ENCODE peak calls at places on chromosome 1, in eight cellular contexts. Y is AG04450, E is NB4, P is gastrocnemius medialis, S is OCI-LY7, W is right lobe of liver, N is lung, Z is stomach. O is an unnamed sample.

GRCh38 chr1:224565186-224565585 is 50.9 kb upstream of the CNIH3 start:
- DNase-seq in Y (peak), E (peak), P (peak), S (no peak), W (no peak), N (no peak), Z (no peak), O (no peak)

GRCh38 chr1:47942238-47942629 is 55.0 kb downstream of the TRABD2B start:
- DNase-seq in Y (no peak), E (no peak), P (no peak), S (no peak), W (no peak), N (no peak), Z (no peak), O (no peak)

GRCh38 chr1:2229032-2229920 is 1.2 kb downstream of the SKI start:
- DNase-seq in Y (no peak), E (peak), P (peak), S (peak), W (peak), N (peak), Z (peak), O (peak)

GRCh38 chr1:150995896-150996295 is 10.8 kb downstream of the MINDY1 start:
- DNase-seq in Y (no peak), E (no peak), P (peak), S (no peak), W (peak), N (no peak), Z (peak), O (peak)

GRCh38 chr1:231194476-231194842 is 32.6 kb downstream of the TRIM67 start:
- DNase-seq in Y (no peak), E (no peak), P (no peak), S (no peak), W (no peak), N (no peak), Z (no peak), O (no peak)

GRCh38 chr1:31583995-31584868 is 7.9 kb downstream of the TINAGL1 start:
- DNase-seq in Y (no peak), E (no peak), P (peak), S (no peak), W (peak), N (peak), Z (peak), O (no peak)

GRCh38 chr1:229440821-229441537 is 7.1 kb upstream of the ACTA1 start:
- DNase-seq in Y (peak), E (no peak), P (no peak), S (no peak), W (no peak), N (no peak), Z (no peak), O (peak)

GRCh38 chr1:21816602-21817302 is 4.7 kb downstream of the LDLRAD2 start:
- DNase-seq in Y (peak), E (no peak), P (no peak), S (no peak), W (no peak), N (no peak), Z (no peak), O (no peak)

GRCh38 chr1:203120325-203121138 is 7.0 kb upstream of the ADORA1 start:
- DNase-seq in Y (no peak), E (peak), P (no peak), S (no peak), W (no peak), N (no peak), Z (no peak), O (no peak)

GRCh38 chr1:36093919-36094318 is 5.2 kb downstream of the ADPRS start:
- DNase-seq in Y (no peak), E (no peak), P (no peak), S (no peak), W (no peak), N (no peak), Z (no peak), O (no peak)

GRCh38 chr1:248810727-248811513 is 14.8 kb downstream of the SH3BP5L start:
- DNase-seq in Y (no peak), E (peak), P (peak), S (no peak), W (no peak), N (no peak), Z (peak), O (no peak)

GRCh38 chr1:52190500-52191252 is 48.8 kb downstream of the ZFYVE9 start:
- DNase-seq in Y (no peak), E (no peak), P (no peak), S (no peak), W (no peak), N (no peak), Z (no peak), O (peak)

GRCh38 chr1:39438002-39438401 is 53.4 kb upstream of the BMP8A start:
- DNase-seq in Y (no peak), E (no peak), P (no peak), S (no peak), W (no peak), N (no peak), Z (no peak), O (no peak)

GRCh38 chr1:112911506-112911905 is 44.5 kb downstream of the SLC16A1 start:
- DNase-seq in Y (no peak), E (no peak), P (no peak), S (no peak), W (no peak), N (no peak), Z (no peak), O (no peak)
- H3K4me3 ChIP-seq in Y (no peak), E (no peak), P (no peak), S (no peak), W (no peak), N (no peak), Z (no peak), O (no peak)

GRCh38 chr1:11862890-11863289 is 4.1 kb upstream of the NPPB start:
- DNase-seq in Y (no peak), E (no peak), P (no peak), S (no peak), W (no peak), N (no peak), Z (no peak), O (no peak)

GRCh38 chr1:11860083-11860482 is 1.3 kb upstream of the NPPB start:
- DNase-seq in Y (no peak), E (no peak), P (no peak), S (no peak), W (no peak), N (no peak), Z (no peak), O (no peak)

GRCh38 chr1:11858968-11859871 is 475 bp upstream of the NPPB start:
- DNase-seq in Y (no peak), E (peak), P (peak), S (peak), W (no peak), N (peak), Z (peak), O (peak)

GRCh38 chr1:11858613-11858967 is at the start of gene NPPB:
- DNase-seq in Y (no peak), E (no peak), P (no peak), S (no peak), W (no peak), N (no peak), Z (no peak), O (no peak)

DNA sequence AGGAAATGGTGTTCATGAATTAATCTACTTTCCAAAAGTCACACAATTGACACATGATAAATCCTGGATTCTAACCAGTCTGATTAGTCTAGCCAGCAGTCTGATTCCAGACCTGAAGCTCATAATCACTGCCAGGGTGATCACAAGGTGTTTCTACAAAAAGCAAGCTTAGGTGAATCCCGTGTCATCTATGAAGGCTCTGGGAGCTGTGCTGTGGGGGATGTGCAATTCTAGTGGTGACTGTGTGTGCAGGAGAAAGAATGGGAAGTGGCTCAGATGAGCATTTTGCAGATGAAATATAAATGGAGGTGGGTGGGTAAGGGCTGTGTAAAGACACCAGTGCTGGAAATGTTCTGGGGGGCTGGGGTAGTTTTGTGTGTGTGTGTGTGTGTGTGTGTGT is 1.8 kb upstream of the NPPB start:
- DNase-seq in Y (no peak), E (no peak), P (no peak), S (no peak), W (no peak), N (no peak), Z (no peak), O (no peak)
- TF ChIP-seq CTCF in Y (no peak), E (no peak), P (no peak), S (no peak), W (no peak), N (no peak), Z (no peak), O (no peak)

DNA sequence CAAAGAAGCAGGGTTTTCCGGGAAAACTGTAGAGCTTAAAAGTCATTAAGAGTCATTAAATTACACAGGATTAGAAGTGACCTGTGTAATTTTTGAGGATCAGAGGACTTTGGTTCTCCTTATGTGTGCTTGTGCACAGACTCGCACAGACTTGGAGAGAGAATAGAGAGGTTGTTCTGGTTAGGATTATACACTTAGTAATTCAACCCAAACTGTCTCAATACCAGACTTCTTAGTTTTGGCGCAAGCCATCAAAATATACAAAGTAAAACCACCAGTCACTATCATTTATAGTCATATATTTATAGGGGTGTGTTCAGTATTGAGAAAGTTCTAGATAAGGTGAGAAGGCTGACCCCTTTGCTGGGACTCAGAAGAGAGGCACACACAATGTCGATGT is 112.3 kb downstream of the HLX start:
- DNase-seq in Y (no peak), E (no peak), P (no peak), S (no peak), W (no peak), N (no peak), Z (no peak), O (no peak)
- H3K4me3 ChIP-seq in Y (no peak), E (no peak), P (no peak), S (no peak), W (no peak), N (no peak), Z (no peak), O (no peak)

DNA sequence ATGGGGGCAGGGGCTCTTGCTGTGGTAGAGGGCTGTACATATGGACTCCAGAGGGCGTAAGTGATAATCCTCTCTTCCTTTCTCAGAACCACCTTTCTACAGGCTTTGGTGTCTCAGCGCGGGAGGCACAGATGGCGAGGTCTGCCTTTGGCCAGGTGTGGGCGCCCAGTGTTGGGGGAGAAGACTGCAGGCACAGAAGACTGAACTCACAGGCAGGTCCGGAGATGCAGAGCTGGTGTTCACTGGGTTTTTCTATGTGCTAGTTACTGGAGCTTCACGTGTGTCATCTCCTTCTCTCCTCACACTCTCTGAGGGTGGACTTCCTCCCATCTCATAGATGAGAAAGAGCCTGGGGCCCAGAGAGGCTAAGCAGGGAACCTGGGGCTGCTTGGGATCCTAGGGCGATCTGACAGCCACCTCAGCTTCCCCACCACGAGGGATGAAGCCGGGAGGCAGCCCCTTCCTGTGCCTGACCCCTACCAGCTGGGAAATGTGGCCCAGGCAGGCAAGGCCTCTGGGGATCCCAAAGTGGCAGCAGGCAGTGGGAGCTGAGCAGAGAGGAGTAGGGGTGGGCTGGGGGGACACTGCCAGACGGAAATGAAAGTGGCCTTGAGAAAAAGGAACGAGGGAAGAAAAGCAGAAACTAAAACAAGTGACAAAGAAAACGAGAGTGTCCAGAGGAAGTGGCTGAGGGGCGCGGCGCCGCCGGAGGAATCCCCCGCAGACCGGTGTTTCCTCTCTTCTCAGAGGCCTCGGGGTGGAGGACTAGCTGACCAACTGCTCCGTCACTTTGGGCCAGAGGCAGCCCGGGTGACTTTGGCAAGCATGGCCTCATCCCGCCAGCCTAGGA is 191.6 kb downstream of the HIVEP3 start:
- DNase-seq in Y (no peak), E (peak), P (peak), S (peak), W (peak), N (peak), Z (peak), O (peak)
- TF ChIP-seq CTCF in Y (no peak), E (peak), P (no peak), S (peak), W (no peak), N (no peak), Z (no peak), O (peak)

DNA sequence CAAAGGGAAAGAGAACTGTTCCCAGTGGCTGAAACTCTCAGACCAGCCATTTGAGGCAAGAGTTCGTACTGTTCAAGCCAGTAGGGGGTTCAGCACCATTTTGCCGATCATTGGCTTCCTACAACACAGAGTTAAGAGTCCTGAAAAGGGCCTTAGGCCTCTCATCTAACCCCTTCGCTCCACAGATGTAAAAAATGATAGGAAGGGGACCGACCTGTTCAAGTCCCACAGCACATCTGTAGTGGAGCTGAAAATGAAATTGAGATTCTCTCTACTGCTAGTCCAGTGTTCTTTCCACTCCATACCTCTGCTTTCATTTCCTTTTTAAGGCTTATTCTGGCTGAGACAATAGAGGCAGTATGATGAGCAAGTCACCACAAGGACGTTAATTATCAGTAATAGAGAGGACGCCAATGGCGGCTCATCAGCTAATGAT is 1.1 kb downstream of the DDR2 start:
- DNase-seq in Y (no peak), E (no peak), P (no peak), S (no peak), W (no peak), N (no peak), Z (no peak), O (peak)
- H3K4me3 ChIP-seq in Y (peak), E (no peak), P (peak), S (no peak), W (peak), N (no peak), Z (peak), O (peak)

GRCh38 chr1:114296413-114296812 is 142.7 kb upstream of the SYT6 start:
- DNase-seq in Y (no peak), E (no peak), P (no peak), S (no peak), W (no peak), N (no peak), Z (no peak), O (no peak)

GRCh38 chr1:114298059-114298458 is 144.4 kb upstream of the SYT6 start:
- DNase-seq in Y (no peak), E (no peak), P (no peak), S (no peak), W (no peak), N (no peak), Z (no peak), O (no peak)

GRCh38 chr1:114295321-114295720 is 141.7 kb upstream of the SYT6 start:
- DNase-seq in Y (no peak), E (no peak), P (no peak), S (no peak), W (no peak), N (no peak), Z (no peak), O (no peak)

GRCh38 chr1:114299331-114300005 is 145.8 kb upstream of the SYT6 start:
- DNase-seq in Y (no peak), E (no peak), P (no peak), S (no peak), W (no peak), N (no peak), Z (no peak), O (no peak)
- TF ChIP-seq CTCF in Y (peak), E (no peak), P (no peak), S (no peak), W (no peak), N (no peak), Z (no peak), O (no peak)

O was measured in GM12865.